ENCODE peak calls at places on chromosome 20, in five cellular contexts. G is Panc1, H is Right ventricle myocardium superior, O is body of pancreas, Q is NCI-H1436. L is an unnamed sample.

GRCh38 chr20:46964299-46965123 is 69.9 kb downstream of the EYA2 start:
- DNase-seq in G (no peak), H (no peak), O (no peak), Q (peak; percentile 25), L (no peak)

GRCh38 chr20:47317127-47317895 is 39.2 kb downstream of the ZMYND8 start:
- DNase-seq in G (peak; percentile 80), H (peak; percentile 78), O (peak; percentile 77), Q (peak; percentile 84), L (peak; percentile 81)

GRCh38 chr20:32972181-32973076 is 31.8 kb downstream of the SUN5 start:
- DNase-seq in G (no peak), H (no peak), O (peak; percentile 30), Q (no peak), L (no peak)

GRCh38 chr20:32650545-32650944 is 23.2 kb downstream of the C20orf203 start:
- DNase-seq in G (no peak), H (no peak), O (no peak), Q (no peak), L (no peak)

GRCh38 chr20:11429168-11429567 is 488.5 kb upstream of the BTBD3 start:
- DNase-seq in G (no peak), H (no peak), O (no peak), Q (no peak), L (no peak)

GRCh38 chr20:31731321-31731717 is 7.8 kb upstream of the TPX2 start:
- DNase-seq in G (no peak), H (no peak), O (no peak), Q (no peak), L (no peak)

GRCh38 chr20:64143018-64143801 is 21.0 kb upstream of the MYT1 start:
- DNase-seq in G (no peak), H (peak; percentile 8), O (no peak), Q (no peak), L (no peak)

GRCh38 chr20:37596168-37596567 is 68.5 kb upstream of the BLCAP start:
- DNase-seq in G (no peak), H (no peak), O (no peak), Q (no peak), L (no peak)

GRCh38 chr20:47455133-47456040 is 46.3 kb upstream of the NCOA3 start:
- DNase-seq in G (no peak), H (no peak), O (no peak), Q (no peak), L (no peak)